ENCODE peak calls at places on chromosome 7, in ten cellular contexts. X, J, V, O, A, H, U, F, C and M are unnamed samples.

GRCh38 chr7:79420464-79420863 is 33.0 kb downstream of the MAGI2 start:
- DNase-seq in V (no peak), F (no peak), A (no peak), J (no peak), U (no peak), C (peak), X (peak), O (peak), H (no peak), M (no peak)

GRCh38 chr7:21944616-21945373 is 904 bp downstream of the CDCA7L start:
- DNase-seq in C (peak), U (peak), O (peak), J (no peak), A (peak), V (peak), X (no peak), F (peak), H (peak), M (peak)

GRCh38 chr7:26305048-26305868 is 13.6 kb downstream of the SNX10 start:
- DNase-seq in J (no peak), H (no peak), U (no peak), A (no peak), O (no peak), F (no peak), V (no peak), C (no peak), X (no peak), M (no peak)

GRCh38 chr7:134613623-134614347 is 32.9 kb upstream of the BPGM start:
- DNase-seq in O (peak), A (peak), F (no peak), X (peak), H (no peak), J (no peak), C (no peak), U (no peak), V (no peak), M (no peak)

GRCh38 chr7:130008941-130009847 is 42.0 kb downstream of the ZC3HC1 start:
- DNase-seq in H (peak), J (no peak), C (no peak), V (peak), F (no peak), O (peak), A (peak), X (peak), U (no peak), M (no peak)

GRCh38 chr7:111089822-111090426 is 1.0 kb upstream of the LRRN3 start:
- DNase-seq in A (peak), U (no peak), O (peak), C (peak), F (no peak), V (peak), X (peak), J (peak), H (peak), M (peak)

GRCh38 chr7:132518102-132518838 is 58.0 kb downstream of the PLXNA4 start:
- DNase-seq in O (peak), J (peak), X (peak), H (peak), V (no peak), U (no peak), A (peak), C (peak), F (no peak), M (peak)

GRCh38 chr7:43938892-43939482 is 12.8 kb downstream of the UBE2D4 start:
- DNase-seq in A (no peak), F (no peak), U (no peak), C (no peak), H (no peak), X (no peak), O (no peak), V (no peak), J (no peak), M (no peak)

GRCh38 chr7:137097111-137097510 is 228.7 kb downstream of the CHRM2 start:
- DNase-seq in U (no peak), F (no peak), C (no peak), J (no peak), V (no peak), A (no peak), H (no peak), O (no peak), X (peak), M (no peak)

GRCh38 chr7:142275028-142275427 is 17.2 kb upstream of the PRSS58 start:
- DNase-seq in U (no peak), A (no peak), O (no peak), J (no peak), V (no peak), C (no peak), H (no peak), X (no peak), F (no peak), M (no peak)

GRCh38 chr7:105621617-105622016 is 40.3 kb upstream of the EFCAB10 start:
- DNase-seq in O (no peak), J (no peak), U (no peak), F (no peak), V (no peak), X (peak), A (peak), H (no peak), C (no peak), M (no peak)

GRCh38 chr7:44547536-44548221 is 6.5 kb upstream of the NPC1L1 start:
- DNase-seq in O (peak), X (peak), F (no peak), C (no peak), V (no peak), A (peak), U (no peak), H (no peak), J (no peak), M (no peak)

GRCh38 chr7:151121380-151122170 is 35.3 kb downstream of the AGAP3 start:
- DNase-seq in V (no peak), J (no peak), A (peak), F (no peak), X (no peak), O (no peak), C (no peak), H (no peak), U (no peak), M (no peak)

GRCh38 chr7:142443614-142444013 is 185.8 kb upstream of the PRSS58 start:
- DNase-seq in C (no peak), X (no peak), J (no peak), H (no peak), V (no peak), F (no peak), A (peak), O (peak), U (no peak), M (no peak)

GRCh38 chr7:106140406-106141173 is 28.5 kb upstream of the SYPL1 start:
- DNase-seq in H (no peak), C (no peak), F (no peak), X (no peak), O (no peak), A (no peak), U (no peak), V (no peak), J (no peak), M (no peak)

GRCh38 chr7:87564290-87564963 is 36.3 kb downstream of the ABCB1 start:
- DNase-seq in O (peak), J (peak), F (no peak), X (peak), H (peak), V (peak), C (peak), A (peak), U (no peak), M (peak)

GRCh38 chr7:132618956-132619305 is 42.7 kb upstream of the PLXNA4 start:
- DNase-seq in H (no peak), J (no peak), F (no peak), C (no peak), V (no peak), X (peak), A (peak), U (no peak), O (peak), M (no peak)

GRCh38 chr7:156238366-156239133 is 402.0 kb upstream of the RNF32 start:
- DNase-seq in F (no peak), U (no peak), X (no peak), H (no peak), V (no peak), J (no peak), O (no peak), C (no peak), A (no peak), M (no peak)

GRCh38 chr7:159195926-159196325 is 51.3 kb upstream of the VIPR2 start:
- DNase-seq in F (no peak), C (no peak), O (no peak), X (no peak), H (no peak), U (no peak), V (no peak), A (no peak), J (no peak), M (no peak)

GRCh38 chr7:128106840-128107239 is 75.6 kb upstream of the LRRC4 start:
- DNase-seq in X (no peak), H (no peak), V (no peak), C (no peak), F (no peak), O (no peak), U (no peak), A (no peak), J (no peak), M (no peak)

GRCh38 chr7:78039791-78040776 is 241.5 kb downstream of the PHTF2 start:
- DNase-seq in O (no peak), U (peak), A (peak), C (peak), F (no peak), V (no peak), H (peak), J (peak), X (peak), M (peak)

GRCh38 chr7:141550694-141551079 is 523 bp upstream of the AGK start:
- DNase-seq in J (peak), X (peak), U (no peak), C (peak), H (peak), A (peak), F (no peak), O (no peak), V (no peak), M (peak)

GRCh38 chr7:786472-787255 is 45.6 kb upstream of the SUN1 start:
- DNase-seq in V (peak), F (no peak), O (peak), J (peak), U (no peak), C (peak), X (peak), H (peak), A (peak), M (peak)

GRCh38 chr7:78562191-78562590 is 763.6 kb downstream of the PHTF2 start:
- DNase-seq in X (peak), F (no peak), J (no peak), C (no peak), A (no peak), U (no peak), V (no peak), H (no peak), O (no peak), M (no peak)

GRCh38 chr7:30936650-30937245 is 25.1 kb downstream of the AQP1 start:
- DNase-seq in U (no peak), F (no peak), A (no peak), O (no peak), J (no peak), H (no peak), V (no peak), C (no peak), X (no peak), M (no peak)

GRCh38 chr7:26574476-26574875 is 282.8 kb downstream of the SNX10 start:
- DNase-seq in F (no peak), C (no peak), A (no peak), U (no peak), X (peak), O (peak), V (no peak), J (no peak), H (no peak), M (no peak)